ENCODE peak calls at places on chromosomes 4 and X, in four cellular contexts. I, W, Z and K are unnamed samples.

GRCh38 chr4:7828011-7828720 is 111.5 kb downstream of the AFAP1 start:
- DNase-seq in Z (peak; percentile 81), I (peak; percentile 99), W (peak; percentile 61), K (no peak)

GRCh38 chr4:69957209-69957608 is 8.3 kb downstream of the CSN2 start:
- DNase-seq in Z (no peak), I (no peak), W (no peak), K (peak; percentile 1)

GRCh38 chr4:156710571-156711195 is 260.9 kb downstream of the PDGFC start:
- DNase-seq in I (no peak), W (no peak), Z (no peak), K (no peak)

GRCh38 chr4:48109413-48110263 is 24.4 kb downstream of the TXK start:
- DNase-seq in W (peak; percentile 66), I (peak; percentile 41), Z (peak; percentile 64), K (peak; percentile 41)

GRCh38 chr4:186918466-186918865 is 194.8 kb upstream of the FAT1 start:
- DNase-seq in Z (no peak), I (no peak), W (no peak), K (no peak)

GRCh38 chr4:180828455-180829018 is 1414.7 kb upstream of the TENM3 start:
- DNase-seq in Z (no peak), W (peak; percentile 44), I (peak; percentile 84), K (peak; percentile 21)

GRCh38 chrX:63686878-63687714 is 97.9 kb downstream of the ARHGEF9 start:
- DNase-seq in I (peak; percentile 64), Z (no peak), W (peak; percentile 52), K (peak; percentile 17)

GRCh38 chr4:150886597-150886996 is 128.5 kb downstream of the LRBA start:
- DNase-seq in I (peak; percentile 5), Z (no peak), W (no peak), K (no peak)

GRCh38 chr4:1239141-1239948 is 9.6 kb downstream of the CTBP1 start:
- DNase-seq in I (no peak), W (no peak), Z (no peak), K (no peak)

GRCh38 chr4:164935363-164935762 is 42.1 kb downstream of the TRIM61 start:
- DNase-seq in W (peak; percentile 26), I (no peak), Z (no peak), K (peak; percentile 4)

GRCh38 chr4:973431-974397 is at the start of gene DGKQ:
- DNase-seq in I (peak; percentile 93), Z (peak; percentile 42), W (no peak), K (peak; percentile 76)

GRCh38 chr4:166324321-166324720 is 451.3 kb downstream of the TLL1 start:
- DNase-seq in W (peak; percentile 50), Z (no peak), I (peak; percentile 19), K (peak; percentile 50)

GRCh38 chrX:13597928-13598327 is 28.5 kb downstream of the EGFL6 start:
- DNase-seq in Z (no peak), W (no peak), I (peak; percentile 34), K (no peak)

GRCh38 chrX:9988762-9989161 is 21.6 kb downstream of the CLDN34 start:
- DNase-seq in I (peak; percentile 31), W (peak; percentile 30), Z (no peak), K (no peak)

GRCh38 chr4:153233761-153234371 is 29.6 kb downstream of the TRIM2 start:
- DNase-seq in I (peak; percentile 89), W (no peak), Z (peak; percentile 94), K (peak; percentile 20)

GRCh38 chrX:68511255-68511654 is 12.4 kb downstream of the YIPF6 start:
- DNase-seq in Z (no peak), W (peak; percentile 46), I (peak; percentile 54), K (peak; percentile 48)

GRCh38 chrX:100350704-100351489 is 59.2 kb downstream of the PCDH19 start:
- DNase-seq in I (no peak), Z (no peak), W (no peak), K (no peak)

GRCh38 chrX:132751043-132751690 is 207.3 kb downstream of the HS6ST2 start:
- DNase-seq in Z (no peak), I (no peak), W (peak; percentile 59), K (no peak)

GRCh38 chrX:48761674-48762471 is at the start of gene GLOD5:
- DNase-seq in Z (peak; percentile 74), I (peak; percentile 3), W (peak; percentile 44), K (peak; percentile 86)

GRCh38 chr4:8919651-8920288 is 48.1 kb upstream of the HMX1 start:
- DNase-seq in W (no peak), Z (no peak), I (no peak), K (no peak)

GRCh38 chr4:124940387-124940786 is 227.9 kb upstream of the ANKRD50 start:
- DNase-seq in Z (peak; percentile 84), I (peak; percentile 97), W (no peak), K (no peak)

GRCh38 chr4:106048250-106048931 is 153.1 kb downstream of the NPNT start:
- DNase-seq in Z (no peak), I (peak; percentile 49), W (no peak), K (no peak)

GRCh38 chr4:145234086-145234694 is 53.8 kb upstream of the OTUD4 start:
- DNase-seq in I (peak; percentile 77), W (peak; percentile 82), Z (peak; percentile 45), K (peak; percentile 69)

GRCh38 chrX:155048997-155049619 is 21.8 kb downstream of the CMC4 start:
- DNase-seq in W (no peak), Z (peak; percentile 37), I (peak; percentile 73), K (peak; percentile 65)

GRCh38 chr4:20543131-20543530 is 157.1 kb upstream of the PACRGL start:
- DNase-seq in W (no peak), I (no peak), Z (no peak), K (no peak)

GRCh38 chrX:2652106-2652505 is 39.0 kb upstream of the CD99 start:
- DNase-seq in Z (no peak), I (no peak), W (no peak), K (no peak)

GRCh38 chrX:101485212-101486064 is at the start of gene ARMCX4:
- DNase-seq in W (no peak), Z (no peak), I (peak; percentile 65), K (peak; percentile 39)

GRCh38 chrX:44025611-44026010 is 52.4 kb upstream of the NDP start:
- DNase-seq in I (peak; percentile 44), W (no peak), Z (no peak), K (no peak)

GRCh38 chrX:66051989-66052388 is 12.1 kb upstream of the VSIG4 start:
- DNase-seq in I (no peak), W (no peak), Z (no peak), K (no peak)

DNA sequence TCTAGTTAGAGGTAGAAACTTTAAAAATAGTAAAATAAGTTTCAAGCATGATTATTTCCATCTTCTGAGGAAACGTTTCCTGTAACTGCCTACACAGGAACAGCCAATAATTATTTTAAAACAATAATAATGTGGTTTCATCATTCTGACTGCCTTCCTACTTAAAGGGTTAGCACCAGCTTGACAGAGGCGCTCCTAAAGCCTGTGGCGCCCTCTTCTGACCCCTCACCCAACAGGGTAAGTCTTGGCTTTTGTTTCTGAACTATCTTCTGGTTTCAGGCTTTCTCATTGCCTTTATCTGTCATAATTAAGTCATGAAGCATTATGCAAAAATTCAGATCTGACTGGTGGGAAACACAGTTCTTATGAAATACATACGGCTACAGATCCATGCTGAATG is 96.7 kb downstream of the ITM2A start:
- DNase-seq in W (peak; percentile 80), I (peak; percentile 49), Z (no peak), K (peak; percentile 1)
- TF ChIP-seq CTCF in W (peak; percentile 85), I (no peak), Z (no peak), K (no peak)

GRCh38 chr4:58075724-58076123 is 965.5 kb upstream of the IGFBP7 start:
- DNase-seq in W (no peak), I (no peak), Z (no peak), K (no peak)

DNA sequence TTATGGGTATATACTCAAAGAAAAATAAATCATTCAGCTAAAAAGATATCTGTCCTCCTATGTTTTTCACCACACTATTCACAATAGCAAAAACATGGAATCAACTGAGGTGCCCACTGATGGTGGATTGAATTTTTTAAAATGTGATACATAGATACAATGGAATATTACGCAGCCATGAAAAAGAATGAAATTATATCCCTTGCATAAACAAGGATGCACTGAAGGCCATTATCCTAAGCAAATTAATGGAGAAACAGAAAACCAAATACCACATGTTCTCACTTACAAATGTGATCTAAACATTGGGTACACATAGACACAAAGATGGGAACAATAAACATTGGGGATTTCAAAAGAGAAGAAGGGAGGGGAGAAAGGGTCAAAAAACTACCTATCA is 964.2 kb upstream of the IGFBP7 start:
- DNase-seq in Z (no peak), W (no peak), I (no peak), K (no peak)
- TF ChIP-seq CTCF in Z (no peak), W (no peak), I (no peak), K (no peak)

GRCh38 chr4:75745192-75745591 is 20.8 kb downstream of the USO1 start:
- DNase-seq in Z (peak; percentile 51), W (no peak), I (peak; percentile 74), K (no peak)
- TF ChIP-seq CTCF in Z (no peak), W (no peak), I (no peak), K (no peak)

DNA sequence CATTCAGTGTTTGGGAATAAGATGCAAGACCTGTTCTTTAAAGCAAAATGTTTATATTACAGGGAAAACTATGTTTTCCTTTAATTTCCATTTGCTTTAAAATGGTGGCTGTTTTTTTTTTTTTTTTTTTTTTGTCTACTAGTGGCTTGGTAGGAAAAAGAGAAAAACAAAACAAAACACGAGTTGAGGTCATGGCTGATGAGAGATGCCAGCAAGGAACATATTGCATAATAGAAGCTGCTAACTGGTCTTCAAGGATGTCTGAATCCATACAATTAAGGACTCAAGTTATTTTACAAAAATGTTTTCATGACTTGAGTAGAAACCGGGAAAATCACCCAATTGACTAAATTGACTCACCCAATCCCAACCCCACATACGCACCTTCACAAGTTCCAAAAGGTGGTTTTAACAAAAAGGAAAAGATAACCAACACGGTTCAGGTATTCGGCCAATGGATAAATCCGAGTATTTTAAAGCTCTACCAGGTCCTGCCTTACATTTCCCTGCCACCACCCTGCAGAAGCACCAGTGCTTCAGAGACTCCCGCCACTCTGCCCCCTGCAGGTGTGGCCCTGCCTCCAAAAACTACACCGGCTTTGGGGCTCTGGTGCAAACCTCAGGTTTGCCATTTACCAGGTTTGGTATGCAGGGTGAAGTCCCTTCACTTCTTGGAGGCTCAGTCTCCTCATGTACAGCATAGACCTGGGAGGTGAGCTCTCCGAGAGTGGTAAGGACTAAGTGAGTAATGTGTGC is 27.1 kb downstream of the PIR start:
- DNase-seq in W (no peak), Z (no peak), I (peak; percentile 52), K (peak; percentile 3)
- TF ChIP-seq CTCF in W (no peak), Z (no peak), I (no peak), K (no peak)

DNA sequence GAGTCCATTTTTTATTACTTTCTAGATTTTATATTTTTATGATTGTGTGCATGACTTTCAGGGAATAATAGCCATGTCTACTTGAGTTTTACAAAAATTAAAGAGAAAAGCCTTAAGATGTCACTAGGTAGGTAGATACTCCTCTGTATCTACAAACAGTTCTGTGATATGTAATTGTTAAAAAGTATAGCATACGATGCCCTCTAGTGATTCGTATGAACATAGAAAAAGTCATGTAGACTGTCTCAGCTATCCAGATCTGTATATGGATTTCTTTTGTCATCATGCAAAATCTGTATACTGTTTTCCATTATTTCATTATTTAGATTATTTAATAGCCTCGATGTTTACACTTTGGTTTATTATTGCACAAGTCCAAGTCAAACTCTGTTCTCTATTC is 856.6 kb downstream of the CENPC start:
- DNase-seq in W (peak; percentile 27), Z (no peak), I (peak; percentile 68), K (no peak)
- TF ChIP-seq CTCF in W (peak; percentile 43), Z (no peak), I (peak; percentile 21), K (no peak)